ENCODE peak calls at places on chromosomes 3 and 15, in four cellular contexts. One of them, this sample, is unnamed.

GRCh38 chr15:101500865-101501551 is 11.5 kb upstream of the PCSK6 start:
- DNase-seq in NCI-H460: no peak
- DNase-seq in nucleus accumbens: no peak
- DNase-seq in pancreas: no peak
- DNase-seq in this sample: no peak

GRCh38 chr15:86165263-86166204 is 85.9 kb downstream of the AGBL1 start:
- DNase-seq in NCI-H460: no peak
- DNase-seq in pancreas: no peak
- DNase-seq in nucleus accumbens: peak
- DNase-seq in this sample: no peak

GRCh38 chr3:172153335-172153861 is 114.0 kb downstream of the FNDC3B start:
- DNase-seq in nucleus accumbens: peak
- DNase-seq in NCI-H460: no peak
- DNase-seq in pancreas: peak
- DNase-seq in this sample: peak

GRCh38 chr15:92651877-92652575 is 3.5 kb downstream of the FAM174B start:
- DNase-seq in NCI-H460: no peak
- DNase-seq in nucleus accumbens: no peak
- DNase-seq in pancreas: no peak
- DNase-seq in this sample: no peak

GRCh38 chr15:75170711-75171341 is 30.9 kb upstream of the C15orf39 start:
- DNase-seq in pancreas: no peak
- DNase-seq in nucleus accumbens: no peak
- DNase-seq in NCI-H460: no peak
- DNase-seq in this sample: no peak

GRCh38 chr15:80154336-80154735 is 1.5 kb downstream of the FAH start:
- DNase-seq in NCI-H460: no peak
- DNase-seq in nucleus accumbens: no peak
- DNase-seq in pancreas: no peak
- DNase-seq in this sample: no peak

GRCh38 chr3:156611870-156612494 is 57.1 kb upstream of the SSR3 start:
- DNase-seq in NCI-H460: no peak
- DNase-seq in nucleus accumbens: no peak
- DNase-seq in pancreas: no peak
- DNase-seq in this sample: no peak

GRCh38 chr15:40917585-40917984 is 11.6 kb upstream of the DLL4 start:
- DNase-seq in NCI-H460: no peak
- DNase-seq in pancreas: no peak
- DNase-seq in nucleus accumbens: no peak
- DNase-seq in this sample: no peak

GRCh38 chr3:46337911-46338310 is 16.0 kb upstream of the CCR2 start:
- DNase-seq in NCI-H460: no peak
- DNase-seq in pancreas: no peak
- DNase-seq in nucleus accumbens: no peak
- DNase-seq in this sample: no peak

This sample was measured in globus pallidus.